ENCODE peak calls at places on chromosomes 13 and 19, in four cellular contexts. One of them, this sample, is unnamed.

GRCh38 chr13:38899581-38899980 is 91.0 kb downstream of the STOML3 start:
- DNase-seq in LoVo: no peak
- DNase-seq in left cardiac atrium: no peak
- DNase-seq in HT1080: no peak
- DNase-seq in this sample: no peak

GRCh38 chr13:106772202-106772601 is 204.3 kb upstream of the ARGLU1 start:
- DNase-seq in left cardiac atrium: no peak
- DNase-seq in HT1080: no peak
- DNase-seq in LoVo: no peak
- DNase-seq in this sample: no peak

GRCh38 chr19:35090160-35090794 is 25.3 kb upstream of the FXYD3 start:
- DNase-seq in left cardiac atrium: peak; percentile 51
- DNase-seq in HT1080: peak; percentile 25
- DNase-seq in LoVo: peak; percentile 44
- DNase-seq in this sample: peak; percentile 75

GRCh38 chr13:29260684-29261083 is 334.8 kb downstream of the SLC7A1 start:
- DNase-seq in left cardiac atrium: no peak
- DNase-seq in LoVo: no peak
- DNase-seq in HT1080: peak; percentile 4
- DNase-seq in this sample: no peak

GRCh38 chr13:100589178-100589725 is 663 bp upstream of the GGACT start:
- DNase-seq in left cardiac atrium: no peak
- DNase-seq in HT1080: peak; percentile 6
- DNase-seq in LoVo: no peak
- DNase-seq in this sample: no peak

GRCh38 chr19:1923319-1923718 is 17.7 kb upstream of the CSNK1G2 start:
- DNase-seq in LoVo: no peak
- DNase-seq in HT1080: no peak
- DNase-seq in left cardiac atrium: no peak
- DNase-seq in this sample: no peak

GRCh38 chr19:1855828-1856255 is 7.5 kb downstream of the KLF16 start:
- DNase-seq in HT1080: no peak
- DNase-seq in left cardiac atrium: no peak
- DNase-seq in LoVo: no peak
- DNase-seq in this sample: no peak

GRCh38 chr19:51976852-51977251 is 9.8 kb downstream of the ZNF350 start:
- DNase-seq in left cardiac atrium: no peak
- DNase-seq in HT1080: no peak
- DNase-seq in LoVo: no peak
- DNase-seq in this sample: no peak

GRCh38 chr13:48562296-48563066 is 29.6 kb upstream of the RCBTB2 start:
- DNase-seq in HT1080: peak; percentile 60
- DNase-seq in left cardiac atrium: no peak
- DNase-seq in LoVo: no peak
- DNase-seq in this sample: peak; percentile 55

GRCh38 chr13:99982741-99983400 is 1.3 kb downstream of the ZIC2 start:
- DNase-seq in LoVo: no peak
- DNase-seq in HT1080: no peak
- DNase-seq in left cardiac atrium: no peak
- DNase-seq in this sample: no peak

This sample was measured in PC-3.